ENCODE peak calls at places on chromosomes 5 and 9, in ten cellular contexts. C, L, A, O, I, M, H, B, S and J are unnamed samples.
A peak's percentile ranks its signal among the peaks of the same experiment; 100 is the strongest.

GRCh38 chr9:108297025-108297424 is 558.8 kb downstream of the ACTL7B start:
- DNase-seq in S (peak; percentile 73), A (no peak), M (peak; percentile 35), O (no peak), I (no peak), C (no peak), L (no peak), H (no peak), B (peak; percentile 64), J (no peak)

GRCh38 chr9:32589083-32589713 is 16.2 kb upstream of the NDUFB6 start:
- DNase-seq in B (no peak), I (no peak), M (no peak), H (peak; percentile 57), L (peak; percentile 73), S (peak; percentile 57), C (peak; percentile 68), O (peak; percentile 53), A (no peak), J (no peak)

GRCh38 chr9:124110307-124110915 is 98.8 kb downstream of the LHX2 start:
- DNase-seq in O (peak; percentile 44), B (peak; percentile 68), M (peak; percentile 69), I (peak; percentile 55), H (peak; percentile 88), C (peak; percentile 66), S (peak; percentile 59), A (no peak), L (peak; percentile 54), J (no peak)

GRCh38 chr5:180126716-180127681 is 55.4 kb upstream of the RNF130 start:
- DNase-seq in O (peak; percentile 66), C (peak; percentile 30), A (peak; percentile 85), B (no peak), M (no peak), S (no peak), H (peak; percentile 57), I (peak; percentile 39), L (peak; percentile 13), J (no peak)

GRCh38 chr5:150606476-150606875 is 34.0 kb upstream of the SYNPO start:
- DNase-seq in C (no peak), L (no peak), O (no peak), H (no peak), M (peak; percentile 24), A (peak; percentile 64), S (no peak), B (no peak), I (no peak), J (no peak)

GRCh38 chr5:179486596-179487051 is 63.7 kb upstream of the RUFY1 start:
- DNase-seq in O (no peak), L (no peak), B (no peak), S (peak; percentile 65), C (no peak), I (no peak), A (peak; percentile 62), H (no peak), M (no peak), J (no peak)

GRCh38 chr5:126122942-126123341 is 300.3 kb upstream of the GRAMD2B start:
- DNase-seq in S (no peak), M (no peak), B (no peak), L (no peak), I (no peak), C (peak; percentile 15), O (no peak), A (no peak), H (peak; percentile 46), J (no peak)

GRCh38 chr5:159403906-159404641 is 73.8 kb upstream of the IL12B start:
- DNase-seq in C (no peak), H (no peak), L (no peak), B (no peak), I (no peak), A (no peak), M (no peak), O (no peak), S (no peak), J (no peak)

GRCh38 chr5:12023614-12024241 is 119.5 kb upstream of the CTNND2 start:
- DNase-seq in S (peak; percentile 27), C (peak; percentile 93), B (no peak), H (peak; percentile 79), O (no peak), I (no peak), L (peak; percentile 42), M (no peak), A (no peak), J (no peak)

GRCh38 chr9:127128341-127129072 is 6.1 kb upstream of the ANGPTL2 start:
- DNase-seq in H (no peak), C (peak; percentile 21), I (no peak), M (peak; percentile 87), B (peak; percentile 85), O (no peak), A (no peak), L (no peak), S (peak; percentile 39), J (no peak)

GRCh38 chr5:149309354-149309753 is 35.9 kb upstream of the GRPEL2 start:
- DNase-seq in C (no peak), M (no peak), I (no peak), H (no peak), A (no peak), B (no peak), L (no peak), S (no peak), O (no peak), J (no peak)

GRCh38 chr9:25048098-25048497 is 502.4 kb upstream of the IZUMO3 start:
- DNase-seq in H (no peak), L (no peak), O (no peak), A (no peak), B (no peak), I (no peak), S (no peak), C (no peak), M (no peak), J (no peak)

GRCh38 chr5:51665295-51665593 is 282.0 kb downstream of the ISL1 start:
- DNase-seq in L (no peak), C (no peak), S (no peak), O (no peak), I (no peak), A (no peak), B (no peak), H (no peak), M (no peak), J (no peak)

GRCh38 chr5:38105231-38105570 is 153.2 kb upstream of the EGFLAM start:
- DNase-seq in I (no peak), H (no peak), S (no peak), M (no peak), B (no peak), A (no peak), C (no peak), O (no peak), L (no peak), J (no peak)

GRCh38 chr9:128787583-128788156 is 617 bp downstream of the TBC1D13 start:
- DNase-seq in A (no peak), S (no peak), H (peak; percentile 36), M (no peak), B (no peak), O (peak; percentile 33), L (no peak), I (no peak), C (peak; percentile 5), J (no peak)

GRCh38 chr5:177473461-177473991 is at the start of gene DBN1:
- DNase-seq in S (no peak), B (no peak), M (peak; percentile 69), C (peak; percentile 61), L (peak; percentile 40), A (no peak), I (peak; percentile 49), H (peak; percentile 80), O (peak; percentile 57), J (no peak)

GRCh38 chr9:134326754-134327526 is 685 bp downstream of the RXRA start:
- DNase-seq in A (peak; percentile 87), L (no peak), B (no peak), H (peak; percentile 63), S (peak; percentile 31), C (peak; percentile 8), O (peak; percentile 60), M (peak; percentile 44), I (no peak), J (no peak)
- H3K4me1 ChIP-seq in A (peaks cover 31% of the 10 kb centered on the region), L (no peaks in the 10 kb centered on the region), B (peaks cover 66% of the 10 kb centered on the region), H (peaks cover 2% of the 10 kb centered on the region), S (peaks cover 39% of the 10 kb centered on the region), C (peaks cover 14% of the 10 kb centered on the region), O (peaks cover 47% of the 10 kb centered on the region), M (peaks cover 73% of the 10 kb centered on the region), I (peaks cover 74% of the 10 kb centered on the region), J (peaks cover 82% of the 10 kb centered on the region)

DNA sequence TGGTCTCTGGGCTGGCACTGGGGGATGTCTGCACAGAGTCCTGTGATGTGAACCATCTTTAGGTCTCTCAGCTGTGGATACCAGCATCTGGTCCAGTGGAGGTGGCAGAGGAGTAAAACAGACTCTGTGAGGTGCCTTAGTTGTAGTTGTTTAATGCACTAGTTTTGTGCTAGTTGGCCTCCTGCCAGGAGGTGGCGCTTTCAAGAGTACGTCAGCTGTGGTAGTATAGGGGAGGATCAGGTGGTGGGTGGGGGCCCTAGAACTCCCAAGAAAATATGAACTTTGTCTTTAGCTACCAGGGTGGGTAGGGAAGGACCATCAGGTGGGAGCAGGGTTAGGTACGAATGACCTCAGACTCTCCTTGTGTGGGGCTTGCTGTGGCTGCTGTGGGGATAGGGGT is 197.1 kb downstream of the TMC1 start:
- DNase-seq in M (no peak), B (no peak), A (no peak), C (no peak), O (no peak), L (no peak), I (no peak), H (peak; percentile 37), S (no peak), J (no peak)
- TF ChIP-seq CTCF in M (no peak), B (no peak), A (no peak), C (no peak), O (no peak), L (peak; percentile 62), I (no peak), H (peak; percentile 59), S (no peak), J (no peak)

GRCh38 chr9:29717576-29717975 is 2144.3 kb upstream of the C9orf72 start:
- DNase-seq in C (no peak), H (no peak), I (no peak), A (no peak), O (no peak), S (no peak), B (no peak), L (peak; percentile 0), M (no peak), J (no peak)
- H3K4me1 ChIP-seq in C (no peaks in the 10 kb centered on the region), H (peaks cover 5% of the 10 kb centered on the region), I (no peaks in the 10 kb centered on the region), A (no peaks in the 10 kb centered on the region), O (no peaks in the 10 kb centered on the region), S (no peaks in the 10 kb centered on the region), B (no peaks in the 10 kb centered on the region), L (peaks cover 6% of the 10 kb centered on the region), M (no peaks in the 10 kb centered on the region), J (no peaks in the 10 kb centered on the region)

DNA sequence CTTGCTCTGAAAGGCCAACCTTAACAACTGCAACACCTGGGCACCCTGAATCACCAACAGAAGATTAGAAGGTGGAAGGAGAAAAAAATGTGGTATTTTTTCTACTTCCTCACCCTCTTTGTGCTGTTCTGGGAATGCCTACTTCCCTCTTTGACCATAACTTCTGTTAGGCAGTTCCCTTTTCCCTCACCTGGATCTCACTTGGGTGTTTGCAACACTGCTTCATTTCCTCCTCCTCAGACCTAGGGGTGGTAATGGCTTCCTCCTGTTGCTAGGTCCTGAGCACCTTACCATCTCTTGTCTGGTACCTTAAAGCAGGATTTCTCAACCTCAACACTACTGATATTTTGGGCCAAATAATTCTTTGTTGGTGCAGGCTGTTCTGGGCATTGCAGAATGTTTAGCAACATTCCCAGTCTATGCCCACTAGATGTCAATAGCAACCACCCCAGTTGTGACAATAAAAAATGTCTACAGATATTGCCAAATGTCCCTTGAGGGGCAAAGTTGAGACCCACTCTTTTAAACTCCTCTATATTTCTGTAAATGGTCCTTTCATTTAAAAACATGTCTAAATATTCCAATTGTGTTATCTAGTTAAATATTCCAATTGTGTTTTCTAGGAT is 300.0 kb upstream of the VLDLR start:
- DNase-seq in A (no peak), C (no peak), L (no peak), H (no peak), B (no peak), O (no peak), M (no peak), I (no peak), S (no peak), J (no peak)
- TF ChIP-seq CTCF in A (no peak), C (peak; percentile 36), L (peak; percentile 26), H (peak; percentile 8), B (no peak), O (no peak), M (peak; percentile 19), I (no peak), S (no peak), J (no peak)